ENCODE peak calls at places on chromosomes 1 and 21, in seven cellular contexts. O is CD8-positive, alpha-beta T cell; D is heart right ventricle; B is HL-60; R is body of pancreas; A is PC-3; F is A673. M is an unnamed sample.

GRCh38 chr1:191151321-191151807 is 673.7 kb upstream of the BRINP3 start:
- DNase-seq in A (no peak), O (no peak), R (no peak), B (no peak), F (no peak), D (no peak), M (no peak)

GRCh38 chr1:43868741-43869067 is 64.9 kb upstream of the ARTN start:
- DNase-seq in O (peak; percentile 23), R (no peak), B (no peak), D (peak; percentile 85), A (no peak), F (peak; percentile 81), M (no peak)

GRCh38 chr21:44710756-44711326 is 531 bp downstream of the TSPEAR start:
- DNase-seq in O (no peak), A (no peak), B (no peak), D (no peak), F (no peak), R (no peak), M (no peak)

GRCh38 chr1:174818951-174819350 is 180.8 kb upstream of the CACYBP start:
- DNase-seq in F (no peak), B (no peak), O (no peak), A (peak; percentile 62), R (no peak), D (peak; percentile 23), M (peak; percentile 34)

GRCh38 chr1:171730052-171730451 is 11.8 kb downstream of the VAMP4 start:
- DNase-seq in D (no peak), A (no peak), O (no peak), F (no peak), B (no peak), R (no peak), M (no peak)

GRCh38 chr1:84700065-84700464 is 9.8 kb upstream of the SSX2IP start:
- DNase-seq in R (no peak), D (no peak), B (no peak), F (no peak), A (no peak), O (no peak), M (no peak)

GRCh38 chr1:184362876-184363275 is 24.0 kb upstream of the C1orf21 start:
- DNase-seq in A (peak; percentile 9), F (no peak), R (no peak), O (no peak), D (no peak), B (no peak), M (no peak)

GRCh38 chr1:200075938-200076546 is 48.5 kb downstream of the NR5A2 start:
- DNase-seq in B (no peak), O (no peak), A (peak; percentile 100), F (peak; percentile 86), R (peak; percentile 83), D (peak; percentile 73), M (peak; percentile 55)

GRCh38 chr1:185244015-185244747 is 72.9 kb downstream of the IVNS1ABP start:
- DNase-seq in B (no peak), R (no peak), A (peak; percentile 77), D (no peak), O (no peak), F (no peak), M (peak; percentile 20)

GRCh38 chr1:94270801-94271203 is 33.4 kb upstream of the ARHGAP29 start:
- DNase-seq in A (peak; percentile 96), B (no peak), R (no peak), F (no peak), O (no peak), D (no peak), M (peak; percentile 67)

GRCh38 chr1:202130275-202130646 is 7.5 kb downstream of the GPR37L1 start:
- DNase-seq in D (no peak), A (no peak), O (no peak), R (no peak), F (no peak), B (no peak), M (no peak)

DNA sequence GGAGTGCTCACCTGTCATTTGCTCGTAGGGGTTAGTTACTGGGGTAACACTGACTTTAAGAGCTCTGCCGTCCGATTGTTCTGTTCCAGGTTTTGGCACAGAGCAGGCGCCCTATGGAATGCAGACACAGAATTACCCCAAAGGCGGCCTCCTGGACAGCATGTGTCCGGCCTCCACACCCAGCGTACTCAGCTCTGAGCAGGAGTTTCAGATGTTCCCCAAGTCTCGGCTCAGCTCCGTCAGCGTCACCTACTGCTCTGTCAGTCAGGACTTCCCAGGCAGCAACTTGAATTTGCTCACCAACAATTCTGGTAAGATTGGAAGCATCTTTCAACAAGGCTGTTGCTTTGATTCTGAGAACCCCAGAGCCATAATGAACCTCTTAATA is 12.6 kb downstream of the ETS2 start:
- DNase-seq in F (no peak), B (no peak), A (no peak), O (no peak), R (no peak), D (no peak), M (no peak)
- H3K27ac ChIP-seq in F (peak overlapping the region; percentile 91), B (no peak overlapping the region), A (peak overlapping the region; percentile 39), O (no peak overlapping the region), R (no peak overlapping the region), D (no peak overlapping the region), M (peak overlapping the region; percentile 77)

GRCh38 chr1:34784751-34785221 is 3.8 kb downstream of the GJB3 start:
- DNase-seq in R (no peak), F (no peak), A (no peak), O (no peak), B (peak; percentile 84), D (no peak), M (no peak)

GRCh38 chr1:34786521-34787325 is 5.7 kb downstream of the GJB3 start:
- DNase-seq in F (peak; percentile 78), R (peak; percentile 79), B (peak; percentile 40), D (peak; percentile 77), A (peak; percentile 87), O (peak; percentile 67), M (peak; percentile 56)

GRCh38 chr1:34785875-34786470 is 5.0 kb downstream of the GJB3 start:
- DNase-seq in D (no peak), O (peak; percentile 27), F (no peak), B (no peak), A (no peak), R (no peak), M (no peak)

GRCh38 chr1:34785231-34785874 is 4.3 kb downstream of the GJB3 start:
- DNase-seq in O (no peak), F (no peak), A (no peak), R (no peak), B (no peak), D (no peak), M (no peak)

DNA sequence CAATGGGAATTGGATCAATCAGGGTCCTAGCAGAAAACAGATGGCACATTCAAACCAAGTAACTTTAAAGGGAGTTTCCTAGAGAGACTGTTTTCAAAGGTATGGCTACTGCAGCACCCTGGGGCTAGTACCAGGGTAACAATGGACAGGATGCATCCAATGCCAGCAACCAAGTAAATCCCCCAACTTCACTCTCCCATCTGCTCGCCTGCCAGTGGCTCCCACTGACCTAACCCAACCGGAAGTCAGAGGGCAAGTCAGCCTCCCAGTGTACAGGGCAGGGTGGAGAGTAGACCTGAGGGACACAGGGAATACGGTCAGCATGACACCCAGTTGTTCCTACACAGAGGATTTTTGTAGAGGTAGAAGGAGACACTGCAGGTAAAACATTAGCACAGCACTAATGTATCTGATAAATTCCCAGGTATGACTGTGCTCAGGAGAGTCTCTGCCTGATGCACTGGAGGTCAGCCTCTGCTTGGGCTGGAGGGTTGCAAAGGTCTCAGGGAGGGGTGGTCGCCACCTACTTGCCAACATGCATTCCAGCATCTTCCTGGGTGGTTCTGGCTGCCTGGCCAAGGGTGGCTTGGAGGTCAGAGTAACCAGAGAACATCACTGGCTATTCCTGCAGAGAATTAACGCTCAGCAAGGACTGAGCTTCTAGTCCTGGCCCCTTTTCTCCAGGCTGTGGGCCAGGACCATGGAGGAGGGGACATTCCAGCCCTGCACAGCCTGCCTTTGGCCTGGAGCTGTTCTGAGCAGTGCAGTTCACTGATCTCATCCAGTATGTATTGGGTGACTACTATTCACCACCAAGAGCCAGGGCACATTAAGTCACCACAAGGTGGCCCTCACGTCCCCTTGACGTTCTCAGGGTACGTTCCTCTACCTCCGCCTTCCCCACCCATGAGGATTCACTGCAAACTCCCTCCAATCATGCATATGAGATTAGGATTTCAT is 5.1 kb upstream of the GJA4 start:
- DNase-seq in B (no peak), D (peak; percentile 31), F (peak; percentile 28), O (no peak), R (no peak), A (no peak), M (no peak)
- TF ChIP-seq CTCF in B (peak; percentile 31), D (peak; percentile 42), F (peak; percentile 48), O (no peak), R (no peak), A (peak; percentile 46), M (no peak)

GRCh38 chr1:167770127-167770526 is 48.3 kb downstream of the MPZL1 start:
- DNase-seq in F (peak; percentile 6), B (no peak), A (no peak), O (no peak), D (no peak), R (no peak), M (no peak)
- H3K27ac ChIP-seq in F (no peak overlapping the region), B (no peak overlapping the region), A (no peak overlapping the region), O (no peak overlapping the region), D (no peak overlapping the region), R (no peak overlapping the region), M (no peak overlapping the region)

DNA sequence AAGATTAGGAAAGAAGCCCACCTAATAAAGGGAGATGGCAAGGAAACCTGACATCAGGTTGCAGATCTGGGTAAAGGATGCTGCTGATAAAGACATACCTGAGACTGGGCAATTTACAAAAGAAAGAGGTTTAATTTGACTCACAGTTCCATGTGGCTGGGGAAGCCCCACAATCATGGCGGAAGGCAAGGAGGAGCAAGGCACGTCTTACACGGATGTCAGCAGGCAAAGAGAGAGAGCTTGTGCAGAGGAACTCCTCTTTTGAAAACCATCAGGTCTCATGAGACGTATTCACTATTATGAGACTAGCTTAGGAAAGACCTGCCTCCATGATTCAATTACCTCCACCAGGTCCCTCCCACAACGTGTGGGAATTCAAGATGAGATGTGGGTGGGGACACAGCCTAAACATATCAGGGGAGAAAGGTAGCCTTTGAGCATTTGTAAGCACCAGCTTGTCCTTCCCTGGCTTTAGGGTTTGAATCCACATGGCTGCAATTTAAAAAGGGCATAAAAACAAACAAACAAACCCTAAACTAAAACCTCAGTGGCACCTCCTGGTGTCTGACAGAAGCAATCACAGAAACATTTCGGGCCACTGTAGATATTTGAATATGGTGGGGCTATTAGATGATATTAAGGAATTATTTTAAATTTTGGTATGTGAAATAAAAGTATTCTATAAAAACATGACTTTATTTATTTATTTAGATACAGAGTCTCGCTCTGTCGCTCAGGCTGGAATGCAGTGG is 33.1 kb downstream of the SLC2A7 start:
- DNase-seq in D (no peak), B (no peak), O (no peak), A (no peak), R (no peak), F (no peak), M (no peak)
- TF ChIP-seq CTCF in D (no peak), B (no peak), O (no peak), A (peak; percentile 49), R (no peak), F (peak; percentile 42), M (no peak)

DNA sequence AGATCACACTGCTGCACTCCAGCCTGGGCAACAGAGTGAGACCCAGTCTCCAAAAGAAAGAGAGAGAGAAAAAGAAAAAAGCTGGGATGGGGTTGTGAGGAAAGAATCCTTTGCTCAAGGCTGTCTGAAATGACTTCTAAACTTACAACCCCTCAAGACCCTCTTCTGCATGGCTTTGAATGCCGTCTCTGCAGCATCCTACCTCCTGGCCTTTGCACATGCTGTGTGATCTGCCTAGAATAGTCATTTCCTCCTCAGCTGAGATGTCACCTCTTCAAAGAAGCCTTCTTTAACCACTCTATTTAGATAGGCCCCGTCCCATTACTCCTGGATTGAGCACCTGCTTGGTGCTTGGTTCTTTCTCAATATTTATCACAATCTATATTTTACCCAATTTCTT is 17.4 kb upstream of the TRIM63 start:
- DNase-seq in A (no peak), R (no peak), O (no peak), D (no peak), F (no peak), B (no peak), M (no peak)
- H3K27ac ChIP-seq in A (no peak overlapping the region), R (no peak overlapping the region), O (no peak overlapping the region), D (no peak overlapping the region), F (no peak overlapping the region), B (no peak overlapping the region), M (no peak overlapping the region)

M was measured in RWPE1.